ENCODE peak calls at places on chromosomes 1 and 21, in six cellular contexts. G, R, A, O, B and F are unnamed samples.

GRCh38 chr1:155013632-155014031 is 11.0 kb downstream of the ZBTB7B start:
- DNase-seq in A (no peak), R (no peak), O (no peak), B (no peak), G (no peak), F (no peak)

GRCh38 chr21:27511241-27511640 is 544.4 kb upstream of the ADAMTS5 start:
- DNase-seq in O (no peak), A (no peak), R (no peak), G (no peak), B (no peak), F (no peak)

GRCh38 chr1:13517193-13517812 is 3.5 kb upstream of the LRRC38 start:
- DNase-seq in O (no peak), A (no peak), R (peak; percentile 44), B (no peak), G (no peak), F (no peak)

GRCh38 chr1:91645031-91645430 is 144.4 kb downstream of the CDC7 start:
- DNase-seq in R (no peak), O (no peak), A (no peak), B (no peak), G (no peak), F (no peak)

GRCh38 chr1:215606564-215607168 is 39.6 kb downstream of the KCTD3 start:
- DNase-seq in O (peak; percentile 38), B (peak; percentile 20), A (no peak), R (peak; percentile 8), G (peak; percentile 7), F (no peak)

GRCh38 chr1:159171688-159172501 is 480 bp downstream of the CADM3 start:
- DNase-seq in B (no peak), G (no peak), O (peak; percentile 18), A (no peak), R (no peak), F (no peak)

GRCh38 chr21:31656199-31657095 is 3.0 kb upstream of the SOD1 start:
- DNase-seq in A (no peak), G (peak; percentile 44), B (peak; percentile 18), O (no peak), R (no peak), F (no peak)

GRCh38 chr1:96752394-96752793 is 30.8 kb downstream of the PTBP2 start:
- DNase-seq in A (no peak), R (no peak), B (no peak), O (no peak), G (no peak), F (no peak)

GRCh38 chr1:201310986-201311355 is 27.7 kb downstream of the PKP1 start:
- DNase-seq in O (peak; percentile 44), B (peak; percentile 29), A (peak; percentile 81), G (peak; percentile 89), R (no peak), F (peak; percentile 31)

GRCh38 chr1:89761901-89762300 is 58.9 kb upstream of the LRRC8D start:
- DNase-seq in G (no peak), A (no peak), B (no peak), O (peak; percentile 54), R (no peak), F (no peak)

GRCh38 chr1:182446033-182446669 is 3.8 kb upstream of the RGSL1 start:
- DNase-seq in A (no peak), B (peak; percentile 55), O (peak; percentile 67), R (peak; percentile 76), G (peak; percentile 50), F (peak; percentile 31)

GRCh38 chr1:194929376-194929775 is 1678.9 kb downstream of the KCNT2 start:
- DNase-seq in B (no peak), A (no peak), O (no peak), R (no peak), G (no peak), F (no peak)

GRCh38 chr1:53643881-53644390 is 95.0 kb downstream of the GLIS1 start:
- DNase-seq in A (no peak), O (no peak), R (no peak), B (no peak), G (no peak), F (no peak)

GRCh38 chr1:56710646-56711045 is 65.5 kb downstream of the PRKAA2 start:
- DNase-seq in A (no peak), O (peak; percentile 16), B (peak; percentile 73), R (no peak), G (peak; percentile 67), F (no peak)

GRCh38 chr1:95247607-95248006 is 13.6 kb downstream of the RWDD3 start:
- DNase-seq in A (no peak), O (no peak), R (no peak), G (no peak), B (no peak), F (no peak)

GRCh38 chr21:17732306-17732705 is 86.8 kb downstream of the C21orf91 start:
- DNase-seq in A (no peak), O (peak; percentile 50), G (peak; percentile 46), B (no peak), R (no peak), F (no peak)

GRCh38 chr1:69518991-69519390 is 48.7 kb upstream of the LRRC7 start:
- DNase-seq in G (no peak), A (no peak), R (no peak), O (no peak), B (peak; percentile 29), F (no peak)

GRCh38 chr1:225250432-225250831 is 177.4 kb downstream of the LBR start:
- DNase-seq in A (no peak), O (no peak), G (peak; percentile 22), R (peak; percentile 9), B (no peak), F (no peak)

GRCh38 chr1:69244211-69244610 is 323.5 kb upstream of the LRRC7 start:
- DNase-seq in A (no peak), R (no peak), B (no peak), G (no peak), O (no peak), F (no peak)

GRCh38 chr1:170590921-170591705 is 59.1 kb downstream of the GORAB start:
- DNase-seq in B (no peak), O (no peak), R (no peak), G (no peak), A (no peak), F (no peak)

GRCh38 chr1:64765826-64766225 is 21.0 kb downstream of the RAVER2 start:
- DNase-seq in B (no peak), O (no peak), G (no peak), A (no peak), R (no peak), F (peak; percentile 40)

GRCh38 chr1:109733235-109733634 is 7.6 kb downstream of the GSTM3 start:
- DNase-seq in O (no peak), A (no peak), G (no peak), B (no peak), R (no peak), F (no peak)

GRCh38 chr1:155093938-155094621 is 15.4 kb downstream of the EFNA3 start:
- DNase-seq in R (no peak), G (peak; percentile 52), A (no peak), O (peak; percentile 72), B (peak; percentile 41), F (no peak)

GRCh38 chr1:157154940-157155514 is 16.8 kb upstream of the ETV3 start:
- DNase-seq in O (peak; percentile 90), A (no peak), B (no peak), G (peak; percentile 68), R (no peak), F (peak; percentile 69)

GRCh38 chr1:110138956-110139355 is 11.3 kb upstream of the SLC6A17 start:
- DNase-seq in R (no peak), G (no peak), O (no peak), B (no peak), A (no peak), F (no peak)

GRCh38 chr1:15153184-15153841 is at the start of gene TMEM51:
- DNase-seq in R (peak; percentile 56), B (no peak), G (peak; percentile 74), A (peak; percentile 74), O (peak; percentile 82), F (peak; percentile 93)